ENCODE peak calls at places on chromosomes 6 and 20, in four cellular contexts. One of them, this sample, is unnamed.

GRCh38 chr6:1630771-1631217 is 21.1 kb downstream of the FOXC1 start:
- DNase-seq in CD4-positive, alpha-beta memory T cell: no peak
- DNase-seq in lung: no peak
- DNase-seq in cardiac muscle cell: no peak
- DNase-seq in this sample: no peak

GRCh38 chr6:105591053-105591452 is 188.2 kb upstream of the PREP start:
- DNase-seq in CD4-positive, alpha-beta memory T cell: peak; percentile 6
- DNase-seq in lung: no peak
- DNase-seq in cardiac muscle cell: no peak
- DNase-seq in this sample: no peak

GRCh38 chr20:45426621-45427020 is 10.7 kb downstream of the PIGT start:
- DNase-seq in CD4-positive, alpha-beta memory T cell: no peak
- DNase-seq in lung: no peak
- DNase-seq in cardiac muscle cell: no peak
- DNase-seq in this sample: no peak

GRCh38 chr6:166006593-166007301 is 160.9 kb downstream of the TBXT start:
- DNase-seq in CD4-positive, alpha-beta memory T cell: no peak
- DNase-seq in lung: no peak
- DNase-seq in cardiac muscle cell: peak; percentile 31
- DNase-seq in this sample: no peak

GRCh38 chr20:48194578-48194977 is 409.3 kb upstream of the SULF2 start:
- DNase-seq in CD4-positive, alpha-beta memory T cell: no peak
- DNase-seq in lung: no peak
- DNase-seq in cardiac muscle cell: no peak
- DNase-seq in this sample: no peak

GRCh38 chr20:59020938-59021551 is 1.8 kb downstream of the TUBB1 start:
- DNase-seq in CD4-positive, alpha-beta memory T cell: no peak
- DNase-seq in lung: no peak
- DNase-seq in cardiac muscle cell: peak; percentile 27
- DNase-seq in this sample: no peak

GRCh38 chr6:140713495-140713894 is 1339.0 kb upstream of the CITED2 start:
- DNase-seq in CD4-positive, alpha-beta memory T cell: no peak
- DNase-seq in lung: no peak
- DNase-seq in cardiac muscle cell: no peak
- DNase-seq in this sample: no peak

GRCh38 chr6:160357088-160357487 is 8.9 kb downstream of the SLC22A3 start:
- DNase-seq in CD4-positive, alpha-beta memory T cell: no peak
- DNase-seq in lung: no peak
- DNase-seq in cardiac muscle cell: no peak
- DNase-seq in this sample: no peak

GRCh38 chr6:149593443-149593842 is 27.3 kb downstream of the GINM1 start:
- DNase-seq in CD4-positive, alpha-beta memory T cell: no peak
- DNase-seq in lung: no peak
- DNase-seq in cardiac muscle cell: no peak
- DNase-seq in this sample: no peak

GRCh38 chr6:122798099-122798641 is 9.1 kb downstream of the SMPDL3A start:
- DNase-seq in CD4-positive, alpha-beta memory T cell: no peak
- DNase-seq in lung: no peak
- DNase-seq in cardiac muscle cell: peak; percentile 21
- DNase-seq in this sample: no peak

GRCh38 chr6:136088693-136089092 is 161.4 kb downstream of the MTFR2 start:
- DNase-seq in CD4-positive, alpha-beta memory T cell: no peak
- DNase-seq in lung: no peak
- DNase-seq in cardiac muscle cell: no peak
- DNase-seq in this sample: no peak

GRCh38 chr20:2470051-2470431 is 548 bp downstream of the SNRPB start:
- DNase-seq in CD4-positive, alpha-beta memory T cell: peak; percentile 66
- DNase-seq in lung: no peak
- DNase-seq in cardiac muscle cell: peak; percentile 56
- DNase-seq in this sample: no peak

GRCh38 chr6:17820055-17820454 is 113.3 kb upstream of the NUP153 start:
- DNase-seq in CD4-positive, alpha-beta memory T cell: no peak
- DNase-seq in lung: no peak
- DNase-seq in cardiac muscle cell: peak; percentile 8
- DNase-seq in this sample: no peak

GRCh38 chr20:10304474-10305046 is 85.9 kb downstream of the SNAP25 start:
- DNase-seq in CD4-positive, alpha-beta memory T cell: no peak
- DNase-seq in lung: no peak
- DNase-seq in cardiac muscle cell: no peak
- DNase-seq in this sample: no peak

GRCh38 chr20:58231678-58232077 is 3.2 kb upstream of the ANKRD60 start:
- DNase-seq in CD4-positive, alpha-beta memory T cell: no peak
- DNase-seq in lung: no peak
- DNase-seq in cardiac muscle cell: peak; percentile 71
- DNase-seq in this sample: no peak

GRCh38 chr6:84779380-84779779 is 15.0 kb upstream of the TBX18 start:
- DNase-seq in CD4-positive, alpha-beta memory T cell: no peak
- DNase-seq in lung: no peak
- DNase-seq in cardiac muscle cell: no peak
- DNase-seq in this sample: no peak

GRCh38 chr6:128284128-128284527 is 236.3 kb downstream of the PTPRK start:
- DNase-seq in CD4-positive, alpha-beta memory T cell: no peak
- DNase-seq in lung: no peak
- DNase-seq in cardiac muscle cell: no peak
- DNase-seq in this sample: no peak

GRCh38 chr6:33672808-33673207 is 38.7 kb downstream of the UQCC2 start:
- DNase-seq in CD4-positive, alpha-beta memory T cell: no peak
- DNase-seq in lung: peak; percentile 72
- DNase-seq in cardiac muscle cell: no peak
- DNase-seq in this sample: no peak

GRCh38 chr6:74577619-74578018 is 628.2 kb downstream of the COL12A1 start:
- DNase-seq in CD4-positive, alpha-beta memory T cell: no peak
- DNase-seq in lung: no peak
- DNase-seq in cardiac muscle cell: no peak
- DNase-seq in this sample: no peak

GRCh38 chr6:98827295-98828159 is 6.8 kb upstream of the POU3F2 start:
- DNase-seq in CD4-positive, alpha-beta memory T cell: no peak
- DNase-seq in lung: no peak
- DNase-seq in cardiac muscle cell: peak; percentile 50
- DNase-seq in this sample: no peak

GRCh38 chr20:48718914-48719578 is 108.8 kb downstream of the PREX1 start:
- DNase-seq in CD4-positive, alpha-beta memory T cell: peak; percentile 36
- DNase-seq in lung: no peak
- DNase-seq in cardiac muscle cell: no peak
- DNase-seq in this sample: no peak

GRCh38 chr6:150898390-150899170 is 33.1 kb downstream of the MTHFD1L start:
- DNase-seq in CD4-positive, alpha-beta memory T cell: no peak
- DNase-seq in lung: no peak
- DNase-seq in cardiac muscle cell: no peak
- DNase-seq in this sample: no peak

GRCh38 chr6:163180874-163181541 is 233.5 kb upstream of the QKI start:
- DNase-seq in CD4-positive, alpha-beta memory T cell: no peak
- DNase-seq in lung: peak; percentile 76
- DNase-seq in cardiac muscle cell: peak; percentile 89
- DNase-seq in this sample: no peak

GRCh38 chr6:158185729-158186456 is 17.7 kb downstream of the GTF2H5 start:
- DNase-seq in CD4-positive, alpha-beta memory T cell: no peak
- DNase-seq in lung: no peak
- DNase-seq in cardiac muscle cell: no peak
- DNase-seq in this sample: no peak

GRCh38 chr6:40674170-40674569 is 87.0 kb upstream of the LRFN2 start:
- DNase-seq in CD4-positive, alpha-beta memory T cell: no peak
- DNase-seq in lung: no peak
- DNase-seq in cardiac muscle cell: no peak
- DNase-seq in this sample: no peak

GRCh38 chr20:60132162-60132826 is 174.1 kb downstream of the CDH26 start:
- DNase-seq in CD4-positive, alpha-beta memory T cell: no peak
- DNase-seq in lung: no peak
- DNase-seq in cardiac muscle cell: no peak
- DNase-seq in this sample: no peak
- H3K4me1 ChIP-seq in CD4-positive, alpha-beta memory T cell: peaks cover 3% of the 10 kb centered on the region
- H3K4me1 ChIP-seq in lung: peaks cover 7% of the 10 kb centered on the region
- H3K4me1 ChIP-seq in cardiac muscle cell: no peaks in the 10 kb centered on the region
- H3K4me1 ChIP-seq in this sample: no peaks in the 10 kb centered on the region

DNA sequence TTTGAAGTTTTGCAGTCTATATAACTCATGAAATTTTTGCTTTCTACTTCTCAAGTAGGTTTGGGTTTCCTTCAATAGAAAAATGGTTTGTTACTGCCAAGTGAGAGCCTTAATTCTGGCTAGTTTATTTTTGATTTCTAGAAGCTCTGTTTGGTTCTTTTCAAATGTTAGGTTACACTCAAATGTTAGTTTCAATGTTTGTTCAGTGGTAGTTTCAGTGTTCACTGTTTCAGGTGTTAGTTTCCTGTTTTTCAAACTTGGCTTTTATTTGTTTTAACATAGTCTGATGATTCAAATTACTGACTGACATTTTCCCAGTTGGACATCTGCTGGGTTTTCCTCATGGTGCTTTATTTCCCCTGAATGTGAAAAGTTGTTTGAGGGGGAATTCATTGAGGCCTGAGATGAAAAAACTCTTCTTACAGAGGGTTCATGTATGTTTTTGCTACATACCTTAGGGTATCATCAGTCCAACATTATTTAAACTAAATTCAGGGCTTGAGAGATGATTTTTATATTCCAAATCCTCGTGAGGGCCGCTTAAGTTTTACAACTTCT is 189.0 kb downstream of the JARID2 start:
- DNase-seq in CD4-positive, alpha-beta memory T cell: no peak
- DNase-seq in lung: no peak
- DNase-seq in cardiac muscle cell: no peak
- DNase-seq in this sample: no peak
- H3K4me1 ChIP-seq in CD4-positive, alpha-beta memory T cell: peaks cover 88% of the 10 kb centered on the region
- H3K4me1 ChIP-seq in lung: peaks cover 26% of the 10 kb centered on the region
- H3K4me1 ChIP-seq in cardiac muscle cell: peaks cover 60% of the 10 kb centered on the region
- H3K4me1 ChIP-seq in this sample: peaks cover 40% of the 10 kb centered on the region

GRCh38 chr6:26332408-26332807 is 32.6 kb upstream of the BTN3A2 start:
- DNase-seq in CD4-positive, alpha-beta memory T cell: no peak
- DNase-seq in lung: no peak
- DNase-seq in cardiac muscle cell: no peak
- DNase-seq in this sample: no peak

GRCh38 chr6:26333458-26334297 is 31.3 kb upstream of the BTN3A2 start:
- DNase-seq in CD4-positive, alpha-beta memory T cell: no peak
- DNase-seq in lung: no peak
- DNase-seq in cardiac muscle cell: no peak
- DNase-seq in this sample: no peak

GRCh38 chr6:26330835-26331808 is 33.9 kb upstream of the BTN3A2 start:
- DNase-seq in CD4-positive, alpha-beta memory T cell: peak; percentile 48
- DNase-seq in lung: no peak
- DNase-seq in cardiac muscle cell: no peak
- DNase-seq in this sample: no peak

GRCh38 chr6:26332843-26333242 is 32.2 kb upstream of the BTN3A2 start:
- DNase-seq in CD4-positive, alpha-beta memory T cell: no peak
- DNase-seq in lung: no peak
- DNase-seq in cardiac muscle cell: no peak
- DNase-seq in this sample: no peak

GRCh38 chr6:26331809-26332226 is 33.2 kb upstream of the BTN3A2 start:
- DNase-seq in CD4-positive, alpha-beta memory T cell: no peak
- DNase-seq in lung: no peak
- DNase-seq in cardiac muscle cell: no peak
- DNase-seq in this sample: no peak
- H3K4me1 ChIP-seq in CD4-positive, alpha-beta memory T cell: peaks cover 38% of the 10 kb centered on the region
- H3K4me1 ChIP-seq in lung: peaks cover 1% of the 10 kb centered on the region
- H3K4me1 ChIP-seq in cardiac muscle cell: peaks cover 4% of the 10 kb centered on the region
- H3K4me1 ChIP-seq in this sample: peaks cover 42% of the 10 kb centered on the region

DNA sequence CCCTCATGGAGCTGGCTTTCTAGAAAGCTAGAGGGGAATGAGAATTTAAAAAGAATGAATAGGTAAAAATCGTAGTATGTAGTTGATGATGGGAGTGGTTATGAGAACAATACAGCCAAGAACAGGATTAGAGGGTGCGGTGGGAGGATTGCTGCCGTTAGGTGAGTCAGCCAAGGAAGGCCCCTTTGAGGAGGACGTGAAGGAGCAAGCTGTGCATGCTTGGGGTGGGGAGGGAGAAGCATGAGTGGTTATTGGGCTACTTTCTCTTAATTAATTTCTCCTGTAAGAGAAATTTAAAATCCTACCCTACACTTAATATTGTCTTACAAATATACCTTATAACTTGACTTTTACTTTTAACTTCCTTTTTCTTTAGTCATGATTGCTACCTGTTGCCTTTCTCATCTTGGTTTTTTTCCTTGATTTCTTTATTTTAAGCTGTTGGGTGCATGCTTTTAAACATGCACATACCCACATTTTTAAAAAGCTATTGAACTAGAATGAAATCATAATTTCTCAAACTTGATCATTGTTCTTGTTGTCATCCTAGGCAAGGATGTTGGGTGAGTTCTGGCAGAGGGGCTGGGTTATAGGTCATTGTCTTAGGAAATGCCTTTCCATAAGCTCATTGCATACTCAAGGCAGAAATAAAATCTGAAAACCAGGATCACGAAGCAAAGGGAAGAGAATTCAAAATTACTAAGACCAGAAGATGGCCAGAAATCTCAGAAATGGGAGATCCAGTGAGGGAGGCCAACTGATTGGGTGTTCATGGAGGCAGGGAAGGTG is 114.5 kb downstream of the TCP11 start:
- DNase-seq in CD4-positive, alpha-beta memory T cell: no peak
- DNase-seq in lung: no peak
- DNase-seq in cardiac muscle cell: no peak
- DNase-seq in this sample: no peak
- H3K4me1 ChIP-seq in CD4-positive, alpha-beta memory T cell: no peaks in the 10 kb centered on the region
- H3K4me1 ChIP-seq in lung: peaks cover 14% of the 10 kb centered on the region
- H3K4me1 ChIP-seq in cardiac muscle cell: peaks cover 14% of the 10 kb centered on the region
- H3K4me1 ChIP-seq in this sample: peaks cover 56% of the 10 kb centered on the region

This sample was measured in esophagus squamous epithelium.